ENCODE peak calls at places on chromosome 2, in six cellular contexts. B is IMR-90, E is H9, X is neuronal stem cell, N is trophoblast cell, H is H1. Q is an unnamed sample.

GRCh38 chr2:216774620-216775019 is 79.3 kb upstream of the IGFBP5 start:
- DNase-seq in H (no peak), X (no peak), N (no peak), E (no peak), B (peak), Q (peak)

GRCh38 chr2:194550702-194551101 is 1106.3 kb upstream of the SLC39A10 start:
- DNase-seq in H (no peak), E (no peak), B (no peak), N (peak), X (no peak), Q (no peak)

GRCh38 chr2:55175254-55176093 is 56.6 kb downstream of the CLHC1 start:
- DNase-seq in N (peak), E (no peak), H (no peak), B (peak), X (no peak), Q (peak)

GRCh38 chr2:185291035-185291647 is 447.5 kb upstream of the FSIP2 start:
- DNase-seq in B (peak), X (peak), E (peak), H (peak), N (peak), Q (peak)

GRCh38 chr2:24400207-24400907 is 40.0 kb upstream of the ITSN2 start:
- DNase-seq in N (no peak), E (no peak), X (no peak), B (no peak), H (no peak), Q (no peak)

GRCh38 chr2:20065885-20066602 is 14.6 kb upstream of the LAPTM4A start:
- DNase-seq in E (no peak), N (peak), H (no peak), X (no peak), B (peak), Q (peak)

GRCh38 chr2:46162329-46162870 is 134.8 kb upstream of the EPAS1 start:
- DNase-seq in B (peak), X (no peak), E (no peak), N (no peak), H (no peak), Q (no peak)

GRCh38 chr2:188414412-188414811 is 122.7 kb downstream of the GULP1 start:
- DNase-seq in N (no peak), E (no peak), B (peak), H (no peak), X (no peak), Q (no peak)

GRCh38 chr2:39516347-39517101 is 79.4 kb upstream of the MAP4K3 start:
- DNase-seq in N (no peak), H (peak), X (no peak), B (peak), E (peak), Q (peak)

GRCh38 chr2:219542931-219543595 is 546 bp downstream of the CHPF start:
- DNase-seq in B (peak), N (peak), X (no peak), H (peak), E (no peak), Q (peak)

GRCh38 chr2:105187531-105187930 is 54.0 kb upstream of the GPR45 start:
- DNase-seq in B (no peak), H (no peak), E (no peak), N (peak), X (no peak), Q (peak)

GRCh38 chr2:48512586-48512985 is 17.4 kb upstream of the STON1 start:
- DNase-seq in X (no peak), B (no peak), N (no peak), E (no peak), H (no peak), Q (no peak)

GRCh38 chr2:97267411-97268074 is 154.6 kb downstream of the ANKRD36 start:
- DNase-seq in X (no peak), H (no peak), N (peak), E (peak), B (peak), Q (no peak)

GRCh38 chr2:232230557-232230956 is 148.0 kb upstream of the ALPP start:
- DNase-seq in B (peak), H (peak), N (peak), E (peak), X (peak), Q (no peak)

GRCh38 chr2:221610675-221611074 is 38.6 kb upstream of the EPHA4 start:
- DNase-seq in X (no peak), N (no peak), B (no peak), E (no peak), H (no peak), Q (no peak)

GRCh38 chr2:121245913-121246312 is 39.1 kb downstream of the TFCP2L1 start:
- DNase-seq in B (no peak), X (no peak), H (no peak), E (no peak), N (peak), Q (no peak)

GRCh38 chr2:203328735-203329549 is 748 bp downstream of the ABI2 start:
- DNase-seq in X (peak), E (peak), N (peak), B (peak), H (no peak), Q (peak)

GRCh38 chr2:207499114-207499513 is 30.6 kb upstream of the CREB1 start:
- DNase-seq in B (no peak), X (no peak), N (peak), H (no peak), E (no peak), Q (peak)

GRCh38 chr2:103875111-103875510 is 978.8 kb upstream of the POU3F3 start:
- DNase-seq in B (no peak), E (no peak), H (no peak), X (no peak), N (no peak), Q (no peak)

GRCh38 chr2:35962585-35962984 is 393.0 kb upstream of the CRIM1 start:
- DNase-seq in X (no peak), N (no peak), B (no peak), E (no peak), H (no peak), Q (no peak)

GRCh38 chr2:159150208-159150607 is 136.3 kb downstream of the WDSUB1 start:
- DNase-seq in H (no peak), X (peak), B (peak), N (no peak), E (no peak), Q (no peak)

GRCh38 chr2:239028253-239028619 is 180.4 kb downstream of the TWIST2 start:
- DNase-seq in N (no peak), B (no peak), E (no peak), H (no peak), X (no peak), Q (no peak)
- H3K14ac ChIP-seq in N (no peak), B (no peak), E (no peak), H (no peak), X (peak), Q (no peak)

GRCh38 chr2:63843093-63843492 is 1.4 kb downstream of the UGP2 start:
- DNase-seq in N (no peak), E (no peak), X (no peak), H (no peak), B (no peak), Q (no peak)
- H3K14ac ChIP-seq in N (no peak), E (no peak), X (no peak), H (no peak), B (peak), Q (no peak)

GRCh38 chr2:133498166-133498565 is 70.1 kb downstream of the NCKAP5 start:
- DNase-seq in N (no peak), H (no peak), E (no peak), B (no peak), X (no peak), Q (no peak)

GRCh38 chr2:133498615-133499585 is 69.4 kb downstream of the NCKAP5 start:
- DNase-seq in B (peak), E (no peak), X (no peak), N (no peak), H (no peak), Q (no peak)

GRCh38 chr2:133495226-133495625 is 73.0 kb downstream of the NCKAP5 start:
- DNase-seq in N (no peak), X (no peak), E (no peak), H (no peak), B (no peak), Q (no peak)

GRCh38 chr2:133500967-133501366 is 67.3 kb downstream of the NCKAP5 start:
- DNase-seq in H (no peak), N (peak), X (no peak), E (no peak), B (no peak), Q (no peak)

DNA sequence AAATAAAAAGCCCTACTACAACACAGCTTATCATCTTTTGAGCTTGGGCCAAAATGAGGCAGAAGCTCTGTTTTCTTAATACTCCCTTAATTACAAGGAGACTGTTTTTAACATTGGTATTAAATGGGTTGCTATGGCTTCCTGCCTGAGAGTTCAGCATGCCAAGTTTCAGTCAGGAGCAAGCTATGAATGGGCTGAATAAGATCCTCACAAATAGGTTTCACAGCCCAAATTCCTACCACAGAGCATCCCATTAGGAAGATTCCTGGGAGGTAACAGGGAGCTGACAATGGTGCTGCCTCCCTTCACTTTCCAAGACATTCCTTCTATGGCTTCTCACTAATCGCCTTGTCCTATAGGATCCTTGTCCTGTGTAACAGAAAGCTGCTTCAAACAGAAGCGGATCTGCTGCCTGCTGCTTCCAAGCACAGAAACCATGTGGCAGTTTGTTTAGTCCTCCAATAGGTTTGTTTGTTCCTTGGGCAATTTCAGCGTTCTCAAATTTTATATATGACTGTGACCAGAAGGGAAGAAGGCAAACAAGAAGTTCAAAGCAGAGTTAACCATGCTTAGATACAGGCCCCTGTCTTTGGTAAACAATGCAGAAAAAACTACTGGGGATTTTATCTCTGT is 70.9 kb downstream of the NCKAP5 start:
- DNase-seq in N (no peak), X (peak), H (peak), E (peak), B (peak), Q (no peak)
- H3K14ac ChIP-seq in N (no peak), X (no peak), H (no peak), E (no peak), B (peak), Q (no peak)

DNA sequence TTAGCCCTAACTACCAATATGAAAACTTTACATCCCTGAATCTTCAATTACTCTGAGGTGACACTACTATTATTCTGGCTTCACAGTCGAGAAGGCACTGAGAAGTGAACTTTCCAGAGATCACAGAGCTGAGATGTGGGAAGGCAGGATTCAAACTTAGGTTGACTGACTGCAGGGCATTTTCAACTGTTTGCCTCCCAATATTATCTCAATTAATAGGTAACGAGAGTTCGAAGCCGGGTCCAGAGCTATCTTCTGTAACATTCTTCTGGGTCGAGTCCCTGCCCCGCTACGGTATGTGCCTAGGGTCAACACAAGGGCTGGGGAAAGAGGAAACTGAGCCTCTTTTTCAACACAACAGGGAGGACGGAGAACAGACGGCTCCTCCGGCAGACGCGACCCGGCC is 755 bp downstream of the CHMP3 start:
- DNase-seq in E (no peak), N (no peak), H (no peak), B (no peak), X (no peak), Q (no peak)
- H3K14ac ChIP-seq in E (peak), N (peak), H (no peak), B (peak), X (no peak), Q (no peak)

GRCh38 chr2:233854241-233854981 is at the start of gene HJURP:
- DNase-seq in H (peak), X (peak), B (peak), E (peak), N (peak), Q (peak)

GRCh38 chr2:233857511-233858118 is 3.3 kb upstream of the HJURP start:
- DNase-seq in H (peak), E (peak), N (peak), X (no peak), B (no peak), Q (peak)

GRCh38 chr2:233853883-233854240 is 473 bp downstream of the HJURP start:
- DNase-seq in E (no peak), X (no peak), N (no peak), B (no peak), H (no peak), Q (no peak)

GRCh38 chr2:233855345-233855744 is 1.0 kb upstream of the HJURP start:
- DNase-seq in H (no peak), E (no peak), B (no peak), N (no peak), X (no peak), Q (no peak)

GRCh38 chr2:233856184-233856583 is 1.8 kb upstream of the HJURP start:
- DNase-seq in X (no peak), E (no peak), N (no peak), B (no peak), H (no peak), Q (no peak)
- H3K14ac ChIP-seq in X (no peak), E (no peak), N (no peak), B (no peak), H (no peak), Q (no peak)

DNA sequence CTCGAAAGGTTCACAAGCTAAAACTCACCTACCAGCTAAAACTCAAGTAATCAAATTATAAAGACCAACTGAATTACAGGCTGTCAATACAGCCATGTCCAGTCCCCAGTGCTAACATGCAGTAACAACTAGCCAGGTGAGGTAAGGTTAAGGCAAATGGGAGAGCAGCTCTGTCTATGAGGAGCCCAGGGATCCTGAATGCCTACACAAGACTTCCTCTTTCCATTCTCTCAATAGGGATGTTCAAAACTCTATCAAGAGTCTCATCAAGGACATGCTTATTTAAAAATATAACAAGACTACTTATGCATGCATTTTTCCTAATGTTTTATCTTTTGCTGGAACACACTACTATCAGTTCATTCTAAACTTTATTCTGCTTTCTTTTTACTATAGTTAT is 20.4 kb downstream of the REV1 start:
- DNase-seq in X (no peak), B (no peak), N (no peak), H (no peak), E (no peak), Q (no peak)
- H3K14ac ChIP-seq in X (no peak), B (no peak), N (no peak), H (no peak), E (no peak), Q (no peak)

GRCh38 chr2:16101196-16101595 is 160.8 kb downstream of the MYCN start:
- DNase-seq in H (no peak), B (no peak), N (no peak), X (no peak), E (no peak), Q (no peak)

GRCh38 chr2:16102976-16103380 is 162.6 kb downstream of the MYCN start:
- DNase-seq in H (peak), B (no peak), X (no peak), N (no peak), E (peak), Q (no peak)

GRCh38 chr2:16103614-16104344 is 163.4 kb downstream of the MYCN start:
- DNase-seq in B (no peak), H (no peak), E (peak), X (no peak), N (peak), Q (no peak)

GRCh38 chr2:16104345-16105177 is 164.2 kb downstream of the MYCN start:
- DNase-seq in B (no peak), N (peak), H (no peak), E (peak), X (no peak), Q (no peak)

GRCh38 chr2:16102287-16102975 is 162.1 kb downstream of the MYCN start:
- DNase-seq in N (no peak), X (no peak), E (no peak), B (no peak), H (no peak), Q (no peak)
- H3K14ac ChIP-seq in N (peak), X (no peak), E (peak), B (no peak), H (no peak), Q (no peak)

GRCh38 chr2:2664989-2665833 is 334.1 kb upstream of the MYT1L start:
- DNase-seq in B (peak), X (no peak), N (no peak), H (no peak), E (no peak), Q (peak)
- H3K14ac ChIP-seq in B (no peak), X (no peak), N (peak), H (no peak), E (no peak), Q (no peak)

GRCh38 chr2:149413487-149413886 is 83.1 kb downstream of the LYPD6 start:
- DNase-seq in H (no peak), N (no peak), E (no peak), B (no peak), X (no peak), Q (no peak)
- H3K14ac ChIP-seq in H (no peak), N (no peak), E (no peak), B (no peak), X (no peak), Q (no peak)

GRCh38 chr2:67950018-67950417 is 112.8 kb downstream of the C1D start:
- DNase-seq in H (no peak), E (no peak), B (no peak), N (no peak), X (no peak), Q (no peak)
- H3K14ac ChIP-seq in H (no peak), E (no peak), B (no peak), N (no peak), X (no peak), Q (no peak)